ENCODE peak calls at places on chromosome 2, in seven cellular contexts. J, M, T, R, N, S and O are unnamed samples.

GRCh38 chr2:19098467-19099160 is 259.8 kb downstream of the OSR1 start:
- DNase-seq in J (no peak), M (no peak), T (no peak), R (no peak), N (peak), S (no peak), O (no peak)

GRCh38 chr2:135775420-135775819 is 33.8 kb downstream of the UBXN4 start:
- DNase-seq in J (no peak), M (no peak), T (no peak), R (no peak), N (no peak), S (peak), O (peak)

GRCh38 chr2:99481941-99482340 is 7.9 kb downstream of the REV1 start:
- DNase-seq in J (peak), M (no peak), T (no peak), R (no peak), N (no peak), S (no peak), O (peak)

GRCh38 chr2:27255660-27256059 is 7.2 kb downstream of the SLC30A3 start:
- DNase-seq in J (peak), M (no peak), T (peak), R (peak), N (peak), S (peak), O (peak)

GRCh38 chr2:10022041-10022421 is 21.3 kb upstream of the KLF11 start:
- DNase-seq in J (no peak), M (no peak), T (no peak), R (no peak), N (no peak), S (no peak), O (no peak)

GRCh38 chr2:213147550-213147949 is 3.9 kb downstream of the IKZF2 start:
- DNase-seq in J (no peak), M (no peak), T (no peak), R (no peak), N (no peak), S (no peak), O (no peak)

GRCh38 chr2:40451926-40452605 is at the start of gene SLC8A1:
- DNase-seq in J (peak), M (peak), T (peak), R (no peak), N (peak), S (peak), O (peak)

GRCh38 chr2:20350105-20350712 is 435 bp downstream of the PUM2 start:
- DNase-seq in J (no peak), M (peak), T (peak), R (peak), N (no peak), S (no peak), O (no peak)

GRCh38 chr2:96763511-96764252 is 3.0 kb downstream of the CNNM4 start:
- DNase-seq in J (peak), M (peak), T (peak), R (no peak), N (no peak), S (no peak), O (no peak)

GRCh38 chr2:233416199-233416598 is 61.9 kb downstream of the DGKD start:
- DNase-seq in J (no peak), M (no peak), T (no peak), R (no peak), N (no peak), S (no peak), O (no peak)

GRCh38 chr2:181073896-181074295 is 93.5 kb downstream of the UBE2E3 start:
- DNase-seq in J (peak), M (no peak), T (no peak), R (peak), N (peak), S (peak), O (peak)

GRCh38 chr2:236166157-236166780 is 1.9 kb downstream of the GBX2 start:
- DNase-seq in J (peak), M (no peak), T (no peak), R (no peak), N (no peak), S (no peak), O (no peak)

GRCh38 chr2:112692496-112692911 is 28.3 kb upstream of the NT5DC4 start:
- DNase-seq in J (peak), M (peak), T (peak), R (peak), N (peak), S (peak), O (peak)

GRCh38 chr2:59655809-59656208 is 897.6 kb downstream of the BCL11A start:
- DNase-seq in J (no peak), M (peak), T (no peak), R (no peak), N (no peak), S (no peak), O (no peak)

GRCh38 chr2:201248288-201248844 is 12.0 kb upstream of the CASP8 start:
- DNase-seq in J (no peak), M (no peak), T (no peak), R (no peak), N (no peak), S (no peak), O (no peak)

GRCh38 chr2:212897296-212897695 is 254.1 kb downstream of the IKZF2 start:
- DNase-seq in J (peak), M (no peak), T (no peak), R (no peak), N (peak), S (peak), O (peak)

GRCh38 chr2:101125374-101125773 is 25.8 kb downstream of the TBC1D8 start:
- DNase-seq in J (peak), M (no peak), T (no peak), R (no peak), N (peak), S (no peak), O (no peak)

GRCh38 chr2:144331652-144332355 is 188.1 kb downstream of the ZEB2 start:
- DNase-seq in J (peak), M (no peak), T (peak), R (no peak), N (peak), S (no peak), O (no peak)

GRCh38 chr2:17877811-17878221 is 651 bp upstream of the KCNS3 start:
- DNase-seq in J (peak), M (no peak), T (peak), R (peak), N (no peak), S (no peak), O (peak)

GRCh38 chr2:173050684-173051083 is 25.0 kb upstream of the MAP3K20 start:
- DNase-seq in J (no peak), M (no peak), T (no peak), R (no peak), N (no peak), S (no peak), O (no peak)

GRCh38 chr2:109264595-109265328 is 135.8 kb downstream of the SH3RF3 start:
- DNase-seq in J (peak), M (peak), T (peak), R (peak), N (peak), S (peak), O (peak)

GRCh38 chr2:236554629-236555282 is 14.9 kb upstream of the ACKR3 start:
- DNase-seq in J (no peak), M (no peak), T (no peak), R (no peak), N (no peak), S (no peak), O (no peak)

GRCh38 chr2:26340831-26341230 is 5.1 kb upstream of the SELENOI start:
- DNase-seq in J (no peak), M (no peak), T (no peak), R (no peak), N (no peak), S (no peak), O (no peak)

GRCh38 chr2:219444566-219445091 is 10.0 kb downstream of the SPEG start:
- DNase-seq in J (peak), M (no peak), T (no peak), R (no peak), N (peak), S (no peak), O (no peak)

GRCh38 chr2:128591022-128591840 is 272.6 kb upstream of the HS6ST1 start:
- DNase-seq in J (no peak), M (no peak), T (no peak), R (no peak), N (no peak), S (no peak), O (no peak)

GRCh38 chr2:200378652-200379290 is 72.3 kb downstream of the SPATS2L start:
- DNase-seq in J (peak), M (no peak), T (peak), R (peak), N (peak), S (peak), O (peak)

GRCh38 chr2:102262218-102263129 is 48.9 kb upstream of the IL1RL1 start:
- DNase-seq in J (no peak), M (no peak), T (no peak), R (no peak), N (peak), S (peak), O (peak)

GRCh38 chr2:205751621-205752031 is 69.3 kb downstream of the NRP2 start:
- DNase-seq in J (no peak), M (no peak), T (no peak), R (peak), N (peak), S (no peak), O (no peak)

GRCh38 chr2:229340086-229340760 is 69.1 kb upstream of the PID1 start:
- DNase-seq in J (peak), M (no peak), T (no peak), R (peak), N (peak), S (peak), O (peak)

GRCh38 chr2:3505771-3506170 is 13.6 kb downstream of the ADI1 start:
- DNase-seq in J (no peak), M (no peak), T (peak), R (no peak), N (no peak), S (peak), O (no peak)

GRCh38 chr2:204019572-204020501 is 83.3 kb downstream of the ICOS start:
- DNase-seq in J (peak), M (no peak), T (no peak), R (peak), N (peak), S (peak), O (peak)

GRCh38 chr2:241627675-241628074 is 9.3 kb downstream of the THAP4 start:
- DNase-seq in J (no peak), M (no peak), T (no peak), R (no peak), N (no peak), S (no peak), O (no peak)

GRCh38 chr2:3260959-3261358 is 116.7 kb downstream of the EIPR1 start:
- DNase-seq in J (no peak), M (no peak), T (no peak), R (no peak), N (no peak), S (no peak), O (no peak)

GRCh38 chr2:130798472-130799221 is 38.1 kb upstream of the ARHGEF4 start:
- DNase-seq in J (peak), M (peak), T (no peak), R (no peak), N (no peak), S (no peak), O (peak)

GRCh38 chr2:168573128-168573903 is 117.2 kb downstream of the CERS6 start:
- DNase-seq in J (peak), M (no peak), T (no peak), R (no peak), N (no peak), S (peak), O (peak)

GRCh38 chr2:145652992-145653545 is 1133.2 kb upstream of the ZEB2 start:
- DNase-seq in J (peak), M (no peak), T (no peak), R (peak), N (peak), S (peak), O (peak)

GRCh38 chr2:118319271-118319684 is 231.0 kb downstream of the INSIG2 start:
- DNase-seq in J (no peak), M (no peak), T (no peak), R (no peak), N (no peak), S (no peak), O (no peak)

GRCh38 chr2:158269143-158269542 is 167.5 kb downstream of the UPP2 start:
- DNase-seq in J (no peak), M (no peak), T (no peak), R (no peak), N (no peak), S (no peak), O (no peak)

GRCh38 chr2:113891265-113891959 is 1.5 kb downstream of the ACTR3 start:
- DNase-seq in J (peak), M (no peak), T (no peak), R (peak), N (no peak), S (no peak), O (no peak)
- H3K4me3 ChIP-seq in J (peak), M (peak), T (peak), R (peak), N (peak), S (peak), O (peak)

DNA sequence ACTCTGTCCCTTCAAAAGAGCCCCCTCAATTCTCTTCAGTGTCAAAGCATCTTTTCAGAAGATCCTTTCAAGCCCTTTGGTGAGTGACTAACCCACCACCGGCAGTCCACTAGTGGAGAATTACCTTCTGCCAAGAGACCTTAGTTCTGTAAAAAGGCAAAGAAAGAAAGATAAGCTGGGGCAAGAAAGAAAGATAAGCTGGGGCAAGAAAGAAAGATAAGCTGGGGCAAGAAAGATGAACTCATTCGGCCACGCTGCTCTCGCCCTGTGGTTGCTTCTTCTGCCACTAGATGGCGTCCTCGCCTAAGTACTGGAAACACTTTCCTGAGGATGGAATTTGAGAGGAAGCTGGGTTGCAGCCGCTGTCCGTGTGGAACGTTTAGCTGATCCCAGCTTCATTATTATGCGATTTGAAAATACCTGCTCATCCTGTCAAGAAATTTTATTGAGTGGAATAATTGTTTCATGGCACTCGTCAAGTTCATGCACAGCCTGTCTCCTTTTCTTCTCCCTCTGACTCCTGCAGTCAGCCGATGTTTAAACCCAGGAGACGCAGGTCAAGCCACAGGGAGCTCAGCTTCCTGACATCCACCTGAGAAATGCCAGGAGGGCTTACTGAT is 17.3 kb upstream of the ANXA4 start:
- DNase-seq in J (peak), M (peak), T (peak), R (peak), N (peak), S (peak), O (peak)
- H3K4me3 ChIP-seq in J (peak), M (peak), T (no peak), R (peak), N (peak), S (peak), O (peak)

GRCh38 chr2:64228923-64229322 is 84.7 kb upstream of the PELI1 start:
- DNase-seq in J (peak), M (no peak), T (no peak), R (no peak), N (no peak), S (no peak), O (no peak)
- H3K4me3 ChIP-seq in J (no peak), M (no peak), T (no peak), R (no peak), N (peak), S (no peak), O (no peak)

GRCh38 chr2:107062599-107063196 is 176.7 kb upstream of the ST6GAL2 start:
- DNase-seq in J (no peak), M (no peak), T (no peak), R (no peak), N (no peak), S (no peak), O (no peak)
- H3K4me3 ChIP-seq in J (no peak), M (no peak), T (no peak), R (no peak), N (no peak), S (no peak), O (no peak)

GRCh38 chr2:230827774-230828271 is 36.9 kb upstream of the ITM2C start:
- DNase-seq in J (no peak), M (no peak), T (no peak), R (no peak), N (no peak), S (no peak), O (no peak)

GRCh38 chr2:230829959-230830358 is 34.8 kb upstream of the ITM2C start:
- DNase-seq in J (no peak), M (no peak), T (no peak), R (no peak), N (no peak), S (no peak), O (no peak)

GRCh38 chr2:230830428-230830827 is 34.3 kb upstream of the ITM2C start:
- DNase-seq in J (peak), M (no peak), T (no peak), R (no peak), N (no peak), S (no peak), O (no peak)

GRCh38 chr2:230829293-230829692 is 35.4 kb upstream of the ITM2C start:
- DNase-seq in J (no peak), M (no peak), T (no peak), R (no peak), N (no peak), S (no peak), O (no peak)

GRCh38 chr2:230828272-230828961 is 36.3 kb upstream of the ITM2C start:
- DNase-seq in J (peak), M (no peak), T (no peak), R (no peak), N (no peak), S (no peak), O (no peak)
- H3K4me3 ChIP-seq in J (peak), M (peak), T (no peak), R (no peak), N (peak), S (no peak), O (no peak)